ENCODE peak calls at places on chromosomes 12 and 14, in nine cellular contexts. V is GM06990; L is type B pancreatic cell; S is DMS 273 treated with DMSO at 0.1 percent for 48 hours; K is activated T-cell treated with anti-CD3 and anti-CD28 coated beads, Interleukin-2, amount 50 U/mL, for 1 hour; G is cardiac muscle cell; P is CD4-positive, alpha-beta memory T cell; C is CD4-positive, CD25-positive, alpha-beta regulatory T cell; E is activated T-helper 2 cell treated with anti-CD3 and anti-CD28 coated beads, Interferon-gamma antibody, Interleukin-2, Interleukin-4, amounts not matched to agents 10 μg/mL and 5 μg/mL and 100 μg/mL, durations not matched to agents 14 hours and 24 hours and 36 hours. Y is an unnamed sample.

GRCh38 chr12:92141585-92142244 is 3.9 kb downstream of the BTG1 start:
- DNase-seq in V (no peak), L (no peak), S (no peak), K (no peak), G (no peak), P (peak), C (peak), E (no peak), Y (no peak)

GRCh38 chr12:114952573-114953196 is 268.7 kb upstream of the TBX3 start:
- DNase-seq in V (no peak), L (no peak), S (no peak), K (no peak), G (peak), P (no peak), C (no peak), E (no peak), Y (no peak)

GRCh38 chr12:13173537-13173936 is 23.0 kb upstream of the EMP1 start:
- DNase-seq in V (peak), L (no peak), S (no peak), K (no peak), G (peak), P (no peak), C (peak), E (no peak), Y (no peak)

GRCh38 chr14:56027916-56028637 is 90.1 kb upstream of the PELI2 start:
- DNase-seq in V (no peak), L (no peak), S (no peak), K (no peak), G (no peak), P (no peak), C (no peak), E (no peak), Y (no peak)

GRCh38 chr12:74980510-74980909 is 229.1 kb downstream of the KCNC2 start:
- DNase-seq in V (no peak), L (no peak), S (peak), K (no peak), G (no peak), P (no peak), C (no peak), E (no peak), Y (no peak)

GRCh38 chr14:104322531-104323466 is 184.4 kb downstream of the KIF26A start:
- DNase-seq in V (no peak), L (peak), S (no peak), K (peak), G (no peak), P (no peak), C (no peak), E (no peak), Y (no peak)

GRCh38 chr12:128853321-128854197 is at the start of gene GLT1D1:
- DNase-seq in V (peak), L (no peak), S (no peak), K (no peak), G (no peak), P (no peak), C (no peak), E (no peak), Y (no peak)

GRCh38 chr14:72129283-72129682 is 197.1 kb downstream of the RGS6 start:
- DNase-seq in V (no peak), L (no peak), S (no peak), K (no peak), G (no peak), P (no peak), C (no peak), E (no peak), Y (no peak)

GRCh38 chr12:5227722-5228274 is 184.1 kb downstream of the KCNA5 start:
- DNase-seq in V (no peak), L (no peak), S (no peak), K (no peak), G (no peak), P (no peak), C (no peak), E (no peak), Y (no peak)

Y was measured in SK-N-MC.